ENCODE peak calls at places on chromosomes 12 and 14, in seven cellular contexts. One of them, this sample, is unnamed.

GRCh38 chr12:76259660-76260389 is 88.4 kb downstream of the BBS10 start:
- DNase-seq in cardiac muscle cell: no peak
- DNase-seq in ovary: no peak
- DNase-seq in glutamatergic neuron: no peak
- DNase-seq in heart left ventricle: no peak
- DNase-seq in RWPE2: no peak
- DNase-seq in coronary artery: no peak
- DNase-seq in this sample: no peak

GRCh38 chr14:95098984-95099599 is 58.2 kb downstream of the DICER1 start:
- DNase-seq in ovary: peak; percentile 42
- DNase-seq in heart left ventricle: peak; percentile 77
- DNase-seq in RWPE2: no peak
- DNase-seq in coronary artery: no peak
- DNase-seq in glutamatergic neuron: peak; percentile 69
- DNase-seq in cardiac muscle cell: peak; percentile 76
- DNase-seq in this sample: peak; percentile 85

GRCh38 chr12:99704036-99704435 is 56.5 kb downstream of the GARIN6 start:
- DNase-seq in ovary: no peak
- DNase-seq in coronary artery: no peak
- DNase-seq in heart left ventricle: no peak
- DNase-seq in cardiac muscle cell: no peak
- DNase-seq in RWPE2: no peak
- DNase-seq in glutamatergic neuron: no peak
- DNase-seq in this sample: no peak

GRCh38 chr14:54312166-54312801 is 84.5 kb upstream of the CDKN3 start:
- DNase-seq in RWPE2: peak; percentile 95
- DNase-seq in coronary artery: no peak
- DNase-seq in cardiac muscle cell: no peak
- DNase-seq in heart left ventricle: peak; percentile 32
- DNase-seq in glutamatergic neuron: no peak
- DNase-seq in ovary: no peak
- DNase-seq in this sample: no peak

GRCh38 chr12:58503731-58504520 is 416.4 kb downstream of the LRIG3 start:
- DNase-seq in glutamatergic neuron: no peak
- DNase-seq in ovary: no peak
- DNase-seq in cardiac muscle cell: no peak
- DNase-seq in RWPE2: no peak
- DNase-seq in coronary artery: no peak
- DNase-seq in heart left ventricle: no peak
- DNase-seq in this sample: no peak

GRCh38 chr12:131038961-131039360 is 85.3 kb downstream of the ADGRD1 start:
- DNase-seq in ovary: no peak
- DNase-seq in glutamatergic neuron: no peak
- DNase-seq in coronary artery: no peak
- DNase-seq in heart left ventricle: no peak
- DNase-seq in cardiac muscle cell: no peak
- DNase-seq in RWPE2: no peak
- DNase-seq in this sample: no peak

GRCh38 chr14:93161411-93161940 is 23.2 kb downstream of the MOAP1 start:
- DNase-seq in heart left ventricle: no peak
- DNase-seq in ovary: no peak
- DNase-seq in RWPE2: no peak
- DNase-seq in glutamatergic neuron: no peak
- DNase-seq in cardiac muscle cell: no peak
- DNase-seq in coronary artery: no peak
- DNase-seq in this sample: no peak

GRCh38 chr12:76777765-76778216 is 13.9 kb downstream of the ZDHHC17 start:
- DNase-seq in cardiac muscle cell: no peak
- DNase-seq in ovary: no peak
- DNase-seq in glutamatergic neuron: no peak
- DNase-seq in RWPE2: no peak
- DNase-seq in coronary artery: no peak
- DNase-seq in heart left ventricle: no peak
- DNase-seq in this sample: no peak

GRCh38 chr12:57340104-57340503 is 89.1 kb upstream of the STAC3 start:
- DNase-seq in ovary: peak; percentile 71
- DNase-seq in coronary artery: no peak
- DNase-seq in glutamatergic neuron: no peak
- DNase-seq in cardiac muscle cell: peak; percentile 77
- DNase-seq in RWPE2: no peak
- DNase-seq in heart left ventricle: peak; percentile 72
- DNase-seq in this sample: peak; percentile 82

GRCh38 chr12:118398878-118399277 is 22.5 kb downstream of the SUDS3 start:
- DNase-seq in ovary: no peak
- DNase-seq in coronary artery: no peak
- DNase-seq in heart left ventricle: no peak
- DNase-seq in glutamatergic neuron: no peak
- DNase-seq in RWPE2: no peak
- DNase-seq in cardiac muscle cell: no peak
- DNase-seq in this sample: no peak

GRCh38 chr14:104682107-104682593 is 7.3 kb upstream of the INF2 start:
- DNase-seq in cardiac muscle cell: peak; percentile 53
- DNase-seq in coronary artery: no peak
- DNase-seq in heart left ventricle: no peak
- DNase-seq in glutamatergic neuron: no peak
- DNase-seq in ovary: peak; percentile 8
- DNase-seq in RWPE2: no peak
- DNase-seq in this sample: peak; percentile 62

GRCh38 chr14:104680056-104680805 is 9.2 kb upstream of the INF2 start:
- DNase-seq in coronary artery: peak; percentile 87
- DNase-seq in RWPE2: no peak
- DNase-seq in ovary: no peak
- DNase-seq in cardiac muscle cell: no peak
- DNase-seq in glutamatergic neuron: no peak
- DNase-seq in heart left ventricle: no peak
- DNase-seq in this sample: peak; percentile 79

GRCh38 chr14:104678901-104679705 is 10.3 kb upstream of the INF2 start:
- DNase-seq in ovary: no peak
- DNase-seq in coronary artery: peak; percentile 75
- DNase-seq in heart left ventricle: no peak
- DNase-seq in glutamatergic neuron: no peak
- DNase-seq in cardiac muscle cell: no peak
- DNase-seq in RWPE2: no peak
- DNase-seq in this sample: peak; percentile 65

GRCh38 chr14:104681689-104682074 is 7.7 kb upstream of the INF2 start:
- DNase-seq in RWPE2: peak; percentile 96
- DNase-seq in cardiac muscle cell: peak; percentile 80
- DNase-seq in ovary: peak; percentile 78
- DNase-seq in glutamatergic neuron: peak; percentile 46
- DNase-seq in coronary artery: peak; percentile 92
- DNase-seq in heart left ventricle: peak; percentile 94
- DNase-seq in this sample: peak; percentile 96

DNA sequence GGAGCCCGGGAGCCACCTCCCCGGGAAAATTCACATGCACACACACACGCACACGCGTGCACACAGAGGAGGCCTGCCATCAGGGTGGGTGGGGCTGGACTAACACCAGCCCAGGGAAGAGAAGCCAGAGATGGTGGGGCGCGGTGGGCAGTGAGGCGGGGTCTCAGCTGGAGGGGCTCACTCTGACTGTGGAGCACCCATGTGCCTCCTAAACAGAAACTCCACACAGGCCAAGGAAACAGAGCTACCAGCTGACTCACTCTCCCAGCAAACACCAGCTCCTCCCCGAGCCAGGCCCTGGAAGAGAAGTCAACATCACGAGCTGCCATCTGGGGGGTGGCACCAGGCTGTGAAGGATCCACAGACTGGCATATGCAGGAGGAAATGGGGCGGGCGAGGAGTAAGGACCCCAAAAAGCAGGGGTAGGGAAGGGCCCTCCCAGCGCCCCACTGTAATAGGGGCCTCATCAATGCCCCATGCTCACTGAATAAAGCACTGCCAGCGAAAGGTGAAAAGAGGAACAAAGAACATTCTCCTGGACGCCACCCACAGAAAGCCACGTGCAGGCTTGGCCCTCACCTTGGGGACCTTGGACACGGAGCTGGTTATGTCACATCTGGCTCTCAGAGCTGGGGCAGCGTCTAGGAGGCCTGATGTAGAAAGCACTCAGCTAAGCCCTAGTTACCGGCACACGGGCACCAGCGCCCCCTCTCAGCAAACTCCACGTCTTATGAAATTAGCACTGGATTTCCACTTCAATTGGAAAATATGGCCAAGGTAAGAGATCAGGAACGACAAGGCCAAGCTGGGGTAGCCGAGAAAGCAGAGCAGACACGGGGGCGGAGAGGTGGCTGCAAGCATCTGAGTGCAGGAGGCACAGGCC is 8.4 kb upstream of the INF2 start:
- DNase-seq in cardiac muscle cell: peak; percentile 55
- DNase-seq in glutamatergic neuron: no peak
- DNase-seq in RWPE2: no peak
- DNase-seq in heart left ventricle: no peak
- DNase-seq in ovary: no peak
- DNase-seq in coronary artery: peak; percentile 85
- DNase-seq in this sample: peak; percentile 89
- TF ChIP-seq CTCF in cardiac muscle cell: peak; percentile 30
- TF ChIP-seq CTCF in glutamatergic neuron: no peak
- TF ChIP-seq CTCF in RWPE2: peak; percentile 6
- TF ChIP-seq CTCF in heart left ventricle: no peak
- TF ChIP-seq CTCF in ovary: no peak
- TF ChIP-seq CTCF in coronary artery: no peak
- TF ChIP-seq CTCF in this sample: no peak

DNA sequence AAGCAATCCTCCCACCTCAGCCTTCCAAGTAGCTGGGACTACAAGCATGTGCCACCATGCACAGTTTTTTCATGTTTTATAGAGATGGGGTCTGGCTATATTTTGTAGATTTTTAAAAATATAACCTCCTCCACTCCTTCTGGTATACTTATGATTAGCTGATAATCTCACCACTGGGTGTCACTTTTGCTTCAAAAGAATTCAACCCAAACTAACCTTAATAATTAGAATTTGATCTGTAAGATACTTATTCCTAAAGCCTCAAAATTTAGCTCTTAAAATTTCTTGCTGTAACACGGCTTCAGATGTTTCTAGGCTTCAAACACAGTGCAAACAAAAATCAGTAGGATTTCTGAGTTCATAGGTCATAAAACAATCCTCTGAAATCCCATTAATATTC is 130.3 kb downstream of the CEP83 start:
- DNase-seq in heart left ventricle: no peak
- DNase-seq in RWPE2: no peak
- DNase-seq in coronary artery: no peak
- DNase-seq in ovary: no peak
- DNase-seq in glutamatergic neuron: no peak
- DNase-seq in cardiac muscle cell: no peak
- DNase-seq in this sample: no peak
- TF ChIP-seq CTCF in heart left ventricle: peak; percentile 39
- TF ChIP-seq CTCF in RWPE2: peak; percentile 31
- TF ChIP-seq CTCF in coronary artery: no peak
- TF ChIP-seq CTCF in ovary: no peak
- TF ChIP-seq CTCF in glutamatergic neuron: no peak
- TF ChIP-seq CTCF in cardiac muscle cell: peak; percentile 9
- TF ChIP-seq CTCF in this sample: no peak

DNA sequence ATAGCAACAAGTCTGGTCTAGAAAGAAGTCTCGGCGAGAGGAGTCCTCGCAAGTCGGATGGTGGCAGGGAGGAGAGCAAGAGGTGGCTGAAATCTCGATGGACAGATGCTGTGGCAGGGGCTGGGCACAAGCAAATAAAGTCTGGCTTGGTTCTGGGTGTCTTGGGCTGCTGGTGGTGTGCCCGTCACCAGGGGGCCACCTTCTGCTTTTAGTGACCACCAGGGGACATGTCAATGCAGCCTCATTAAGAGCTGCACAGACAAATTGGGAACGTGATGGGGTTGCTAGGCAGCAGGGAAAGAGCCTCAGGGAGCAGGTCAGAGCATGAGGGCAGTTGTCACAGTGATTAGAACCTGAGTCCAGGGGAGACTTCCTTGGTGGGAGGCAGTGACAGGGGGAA is 43.9 kb downstream of the LRRC74A start:
- DNase-seq in ovary: no peak
- DNase-seq in RWPE2: no peak
- DNase-seq in glutamatergic neuron: peak; percentile 39
- DNase-seq in heart left ventricle: no peak
- DNase-seq in cardiac muscle cell: peak; percentile 17
- DNase-seq in coronary artery: no peak
- DNase-seq in this sample: no peak
- TF ChIP-seq CTCF in ovary: no peak
- TF ChIP-seq CTCF in RWPE2: peak; percentile 22
- TF ChIP-seq CTCF in glutamatergic neuron: peak; percentile 46
- TF ChIP-seq CTCF in heart left ventricle: no peak
- TF ChIP-seq CTCF in cardiac muscle cell: no peak
- TF ChIP-seq CTCF in coronary artery: no peak
- TF ChIP-seq CTCF in this sample: no peak

GRCh38 chr12:52280319-52280795 is 5.9 kb downstream of the KRT86 start:
- DNase-seq in ovary: no peak
- DNase-seq in heart left ventricle: no peak
- DNase-seq in coronary artery: peak; percentile 92
- DNase-seq in RWPE2: peak; percentile 97
- DNase-seq in cardiac muscle cell: no peak
- DNase-seq in glutamatergic neuron: no peak
- DNase-seq in this sample: peak; percentile 94

GRCh38 chr12:52280796-52281560 is 6.5 kb downstream of the KRT86 start:
- DNase-seq in heart left ventricle: peak; percentile 58
- DNase-seq in ovary: no peak
- DNase-seq in cardiac muscle cell: no peak
- DNase-seq in coronary artery: peak; percentile 97
- DNase-seq in RWPE2: peak; percentile 94
- DNase-seq in glutamatergic neuron: no peak
- DNase-seq in this sample: peak; percentile 85

GRCh38 chr12:52278931-52279682 is 4.7 kb downstream of the KRT86 start:
- DNase-seq in cardiac muscle cell: peak; percentile 75
- DNase-seq in heart left ventricle: peak; percentile 65
- DNase-seq in ovary: peak; percentile 51
- DNase-seq in RWPE2: no peak
- DNase-seq in coronary artery: peak; percentile 83
- DNase-seq in glutamatergic neuron: peak; percentile 90
- DNase-seq in this sample: peak; percentile 89

GRCh38 chr12:52278530-52278929 is 4.1 kb downstream of the KRT86 start:
- DNase-seq in glutamatergic neuron: no peak
- DNase-seq in RWPE2: no peak
- DNase-seq in ovary: no peak
- DNase-seq in cardiac muscle cell: peak; percentile 22
- DNase-seq in heart left ventricle: no peak
- DNase-seq in coronary artery: no peak
- DNase-seq in this sample: no peak

DNA sequence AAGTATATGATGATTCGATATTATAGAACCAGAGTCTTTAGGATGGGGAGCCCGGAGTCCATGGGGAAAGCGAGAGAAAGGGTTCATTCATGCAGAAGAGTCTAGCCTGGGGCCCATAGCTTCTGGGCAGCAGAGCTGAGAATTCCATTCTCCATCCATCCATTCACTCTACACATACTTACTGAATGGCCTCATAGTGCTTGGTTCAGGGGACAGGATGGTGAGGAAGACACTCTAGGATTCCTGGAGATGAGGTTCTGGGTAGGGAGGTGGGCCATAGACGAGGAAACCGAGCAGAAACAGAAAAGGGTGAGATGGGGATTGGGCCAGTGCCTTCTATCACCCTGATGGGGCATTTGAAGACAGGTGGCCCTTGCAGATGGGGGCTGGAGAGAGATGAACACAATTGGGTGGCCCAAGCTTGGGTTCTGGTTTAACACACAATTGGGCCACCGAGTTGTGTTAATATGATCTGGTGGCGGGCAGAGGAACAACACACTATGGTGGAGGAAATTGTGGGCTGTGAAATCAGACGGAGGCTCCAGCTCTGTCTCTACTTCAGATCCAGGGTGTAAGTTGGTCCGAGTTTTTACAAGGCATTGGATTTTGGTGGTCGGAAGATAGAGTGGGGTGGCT is 5.4 kb downstream of the KRT86 start:
- DNase-seq in glutamatergic neuron: no peak
- DNase-seq in cardiac muscle cell: no peak
- DNase-seq in coronary artery: no peak
- DNase-seq in heart left ventricle: no peak
- DNase-seq in ovary: no peak
- DNase-seq in RWPE2: no peak
- DNase-seq in this sample: no peak
- TF ChIP-seq CTCF in glutamatergic neuron: no peak
- TF ChIP-seq CTCF in cardiac muscle cell: no peak
- TF ChIP-seq CTCF in coronary artery: no peak
- TF ChIP-seq CTCF in heart left ventricle: no peak
- TF ChIP-seq CTCF in ovary: no peak
- TF ChIP-seq CTCF in RWPE2: no peak
- TF ChIP-seq CTCF in this sample: no peak